ENCODE peak calls at places on chromosomes 6 and 20, in seven cellular contexts. B, J, Y, P, O, V and Q are unnamed samples.

GRCh38 chr20:33740189-33740588 is 8.4 kb downstream of the ZNF341 start:
- DNase-seq in B (no peak), J (no peak), Y (no peak), P (no peak), O (no peak), V (no peak), Q (no peak)

GRCh38 chr6:108463789-108464188 is 96.9 kb upstream of the FOXO3 start:
- DNase-seq in B (no peak), J (no peak), Y (no peak), P (no peak), O (no peak), V (no peak), Q (no peak)

GRCh38 chr6:170110201-170111140 is 180.4 kb downstream of the DLL1 start:
- DNase-seq in B (no peak), J (no peak), Y (no peak), P (no peak), O (no peak), V (no peak), Q (no peak)

GRCh38 chr6:43570876-43571441 is 4.9 kb downstream of the XPO5 start:
- DNase-seq in B (no peak), J (no peak), Y (no peak), P (peak; percentile 52), O (no peak), V (no peak), Q (peak; percentile 29)

GRCh38 chr20:44688053-44688625 is 27.0 kb upstream of the CCN5 start:
- DNase-seq in B (no peak), J (no peak), Y (no peak), P (no peak), O (no peak), V (no peak), Q (no peak)

GRCh38 chr20:47792021-47792618 is 6.8 kb upstream of the SULF2 start:
- DNase-seq in B (no peak), J (peak; percentile 97), Y (peak; percentile 77), P (peak; percentile 73), O (peak; percentile 44), V (peak; percentile 99), Q (no peak)

GRCh38 chr6:54291146-54291545 is 17.1 kb upstream of the TINAG start:
- DNase-seq in B (no peak), J (peak; percentile 23), Y (no peak), P (peak; percentile 73), O (no peak), V (peak; percentile 25), Q (no peak)

GRCh38 chr6:101666256-101666655 is 272.7 kb downstream of the GRIK2 start:
- DNase-seq in B (no peak), J (peak; percentile 16), Y (no peak), P (peak; percentile 73), O (no peak), V (peak; percentile 82), Q (no peak)